ENCODE peak calls at places on chromosomes 16 and 17, in six cellular contexts. G is transverse colon; C is A549; A is adrenal gland; X is GM23248; O is CD8-positive, alpha-beta memory T cell. K is an unnamed sample. For H3K9me3, the result is how much of the 10 kb centered on the place peaks cover.

GRCh38 chr16:73735018-73735417 is 561.6 kb upstream of the PSMD7 start:
- DNase-seq in G (no peak), C (peak), X (peak), A (no peak), O (no peak), K (no peak)

GRCh38 chr17:29136998-29137730 is 43.0 kb downstream of the MYO18A start:
- DNase-seq in O (no peak), X (peak), C (no peak), A (no peak), G (no peak), K (no peak)

GRCh38 chr17:6654816-6655731 is 3.5 kb downstream of the C17orf100 start:
- DNase-seq in G (peak), C (no peak), X (no peak), O (no peak), A (no peak), K (no peak)

GRCh38 chr16:53651357-53651756 is 52.3 kb downstream of the RPGRIP1L start:
- DNase-seq in C (no peak), A (no peak), X (no peak), G (no peak), O (no peak), K (no peak)

GRCh38 chr17:51035436-51035835 is 85.2 kb downstream of the SPAG9 start:
- DNase-seq in O (no peak), G (no peak), X (peak), A (no peak), C (no peak), K (peak)

GRCh38 chr16:46889245-46889941 is 5.2 kb downstream of the GPT2 start:
- DNase-seq in X (no peak), G (no peak), C (no peak), A (no peak), O (no peak), K (no peak)

GRCh38 chr17:19717031-19717360 is 612 bp upstream of the SLC47A2 start:
- DNase-seq in C (no peak), O (no peak), G (no peak), A (no peak), X (no peak), K (no peak)

GRCh38 chr17:6831662-6832263 is at the start of gene TEKT1:
- DNase-seq in O (peak), X (peak), A (peak), C (peak), G (peak), K (peak)

GRCh38 chr16:57422026-57422944 is 17.7 kb downstream of the CCL17 start:
- DNase-seq in C (peak), O (no peak), G (peak), A (no peak), X (peak), K (peak)

GRCh38 chr16:3220839-3221238 is 14.1 kb downstream of the ZNF200 start:
- DNase-seq in O (no peak), X (no peak), G (no peak), A (no peak), C (no peak), K (no peak)
- H3K9me3 ChIP-seq in O (under half), X (under half), G (half or more), A (under half), C (half or more), K (under half)

GRCh38 chr16:55370762-55371482 is 46.9 kb downstream of the IRX6 start:
- DNase-seq in G (peak), O (no peak), X (peak), C (peak), A (peak), K (no peak)
- H3K4me3 ChIP-seq in G (no peak), O (no peak), X (peak), C (no peak), A (no peak), K (no peak)

GRCh38 chr16:35198223-35199199 is 1739.1 kb downstream of the TP53TG3F start:
- DNase-seq in A (no peak), C (no peak), O (no peak), G (no peak), X (no peak), K (no peak)
- H3K9me3 ChIP-seq in A (under half), C (under half), O (under half), G (under half), X (under half), K (under half)

DNA sequence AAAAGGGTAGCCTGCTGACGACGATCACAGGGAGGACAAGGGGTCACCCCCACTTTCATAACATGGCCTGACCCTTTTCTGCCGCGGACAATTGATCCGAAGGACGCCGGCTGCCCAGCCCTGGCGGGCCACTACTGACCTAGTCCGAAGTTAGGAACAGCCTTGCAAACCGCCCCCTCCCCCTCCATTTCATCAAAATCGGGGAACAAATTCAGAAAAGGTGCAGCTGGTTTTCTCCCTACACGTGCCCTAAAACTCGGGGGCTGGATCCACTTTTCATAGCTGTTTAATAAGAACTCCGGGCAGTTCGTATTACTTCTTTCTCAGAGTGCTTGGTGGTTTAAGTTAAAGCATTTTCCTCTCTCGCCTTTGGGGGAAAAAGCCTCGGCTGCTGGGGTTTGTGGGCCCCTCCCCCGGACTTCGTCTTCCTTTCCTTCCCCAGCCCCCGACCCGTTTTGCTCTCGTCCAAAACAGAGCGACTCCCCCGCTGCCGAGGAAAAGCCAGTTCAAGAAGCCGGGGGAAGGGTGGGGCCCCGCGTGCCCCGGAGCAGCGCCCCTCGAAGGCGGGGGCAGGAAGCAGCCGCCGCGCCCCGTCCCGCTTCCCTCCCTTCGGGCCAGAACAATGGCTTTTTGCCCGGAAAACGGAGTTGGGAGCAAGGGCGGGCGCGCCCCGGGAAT is 643 bp upstream of the CBX2 start:
- DNase-seq in G (peak), X (peak), C (peak), O (peak), A (peak), K (peak)
- H3K4me3 ChIP-seq in G (peak), X (peak), C (peak), O (no peak), A (peak), K (peak)

DNA sequence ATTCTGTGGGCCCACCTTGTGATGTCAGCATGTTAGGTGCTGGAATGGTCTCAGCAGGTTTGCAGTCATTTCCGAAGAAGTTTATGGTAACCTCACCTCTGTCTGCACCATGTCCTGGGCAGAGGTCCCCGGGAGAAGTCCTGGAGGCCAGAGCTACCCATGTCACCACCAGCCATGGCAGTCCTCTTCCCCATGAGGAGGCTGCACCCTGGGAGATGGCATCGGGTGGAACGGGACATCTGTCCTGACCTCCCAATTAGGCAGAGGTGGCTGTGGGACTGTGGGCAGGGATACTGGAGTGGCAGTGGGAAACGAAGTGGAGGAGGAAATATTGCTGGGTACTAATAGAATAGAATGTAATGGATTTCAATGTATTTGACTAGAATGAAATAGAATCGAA is 511.8 kb upstream of the WSB1 start:
- DNase-seq in X (no peak), O (no peak), A (no peak), G (no peak), C (no peak), K (no peak)
- H3K9me3 ChIP-seq in X (under half), O (under half), A (under half), G (under half), C (under half), K (under half)

GRCh38 chr16:752008-752315 is 8.6 kb upstream of the MSLN start:
- DNase-seq in X (no peak), A (no peak), C (no peak), G (no peak), O (no peak), K (no peak)
- H3K4me3 ChIP-seq in X (no peak), A (no peak), C (no peak), G (no peak), O (no peak), K (no peak)

K was measured in endothelial cell of umbilical vein.